ENCODE peak calls at places on chromosomes 16 and 17, in nine cellular contexts. G is astrocyte of the cerebellum; B is progenitor cell of endocrine pancreas; U is bronchial epithelial cell; V is chondrocyte; N is DND-41; J is lung; K is CD4-positive, alpha-beta T cell; E is cardiac muscle cell. O is an unnamed sample.

GRCh38 chr17:62652251-62653001 is 25.0 kb downstream of the MRC2 start:
- DNase-seq in G (no peak), B (no peak), U (peak), V (peak), N (peak), J (peak), K (no peak), E (peak), O (peak)

GRCh38 chr16:58212824-58213655 is 15.1 kb upstream of the CSNK2A2 start:
- DNase-seq in G (no peak), B (no peak), U (no peak), V (no peak), N (no peak), J (no peak), K (no peak), E (no peak), O (no peak)

GRCh38 chr17:50934672-50935200 is 68.6 kb upstream of the TOB1 start:
- DNase-seq in G (no peak), B (no peak), U (no peak), V (no peak), N (peak), J (no peak), K (no peak), E (no peak), O (no peak)

GRCh38 chr16:81873843-81874752 is 95.0 kb downstream of the PLCG2 start:
- DNase-seq in G (no peak), B (peak), U (peak), V (no peak), N (peak), J (peak), K (no peak), E (peak), O (peak)

GRCh38 chr16:15765880-15766279 is 90.9 kb downstream of the MYH11 start:
- DNase-seq in G (no peak), B (no peak), U (peak), V (no peak), N (peak), J (no peak), K (no peak), E (peak), O (peak)

GRCh38 chr16:48608871-48609452 is 1.0 kb downstream of the N4BP1 start:
- DNase-seq in G (no peak), B (no peak), U (no peak), V (no peak), N (no peak), J (no peak), K (no peak), E (no peak), O (no peak)

GRCh38 chr16:10876799-10877341 is at the start of gene CIITA:
- DNase-seq in G (peak), B (no peak), U (peak), V (no peak), N (no peak), J (peak), K (peak), E (no peak), O (peak)

GRCh38 chr17:14833201-14833773 is 431.8 kb downstream of the PMP22 start:
- DNase-seq in G (peak), B (no peak), U (peak), V (no peak), N (peak), J (no peak), K (no peak), E (no peak), O (no peak)

DNA sequence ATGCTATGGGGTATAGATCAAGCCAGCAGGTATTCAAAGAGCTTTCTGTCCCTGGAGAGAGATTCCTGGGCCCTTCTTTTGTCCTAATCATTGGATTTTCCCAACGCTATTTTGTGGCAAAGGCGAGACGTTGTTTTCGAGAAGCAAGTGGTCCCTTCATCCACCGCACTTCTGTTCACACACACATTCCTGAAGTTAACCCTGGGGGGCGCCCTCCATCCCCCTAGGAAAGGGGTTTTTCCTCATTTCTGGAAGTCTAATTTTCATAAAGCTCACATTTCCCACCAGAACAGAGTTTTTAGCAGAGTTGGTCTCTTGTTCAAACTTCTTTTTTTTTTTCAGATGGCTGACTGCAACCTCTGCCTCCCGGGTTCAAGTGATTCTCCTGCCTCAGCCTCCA is 11.9 kb downstream of the SCGB1C2 start:
- DNase-seq in G (no peak), B (peak), U (no peak), V (peak), N (no peak), J (no peak), K (no peak), E (no peak), O (no peak)
- TF ChIP-seq CTCF in G (no peak), B (no peak), U (no peak), V (peak), N (no peak), J (no peak), K (no peak), E (no peak), O (no peak)

DNA sequence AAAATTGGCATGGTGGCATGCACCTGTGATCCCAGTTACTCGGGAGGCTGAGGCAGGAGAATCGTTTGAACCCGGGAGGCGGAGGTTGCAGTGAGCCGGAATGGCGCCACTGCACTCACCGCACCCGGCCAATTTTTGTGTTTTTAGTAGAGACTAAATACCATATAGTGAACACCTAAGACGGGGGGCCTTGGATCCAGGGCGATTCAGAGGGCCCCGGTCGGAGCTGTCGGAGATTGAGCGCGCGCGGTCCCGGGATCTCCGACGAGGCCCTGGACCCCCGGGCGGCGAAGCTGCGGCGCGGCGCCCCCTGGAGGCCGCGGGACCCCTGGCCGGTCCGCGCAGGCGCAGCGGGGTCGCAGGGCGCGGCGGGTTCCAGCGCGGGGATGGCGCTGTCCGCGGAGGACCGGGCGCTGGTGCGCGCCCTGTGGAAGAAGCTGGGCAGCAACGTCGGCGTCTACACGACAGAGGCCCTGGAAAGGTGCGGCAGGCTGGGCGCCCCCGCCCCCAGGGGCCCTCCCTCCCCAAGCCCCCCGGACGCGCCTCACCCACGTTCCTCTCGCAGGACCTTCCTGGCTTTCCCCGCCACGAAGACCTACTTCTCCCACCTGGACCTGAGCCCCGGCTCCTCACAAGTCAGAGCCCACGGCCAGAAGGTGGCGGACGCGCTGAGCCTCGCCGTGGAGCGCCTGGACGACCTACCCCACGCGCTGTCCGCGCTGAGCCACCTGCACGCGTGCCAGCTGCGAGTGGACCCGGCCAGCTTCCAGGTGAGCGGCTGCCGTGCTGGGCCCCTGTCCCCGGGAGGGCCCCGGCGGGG is at the start of gene HBQ1:
- DNase-seq in G (no peak), B (peak), U (no peak), V (no peak), N (no peak), J (no peak), K (no peak), E (peak), O (peak)
- TF ChIP-seq CTCF in G (peak), B (peak), U (peak), V (peak), N (no peak), J (no peak), K (no peak), E (peak), O (peak)

DNA sequence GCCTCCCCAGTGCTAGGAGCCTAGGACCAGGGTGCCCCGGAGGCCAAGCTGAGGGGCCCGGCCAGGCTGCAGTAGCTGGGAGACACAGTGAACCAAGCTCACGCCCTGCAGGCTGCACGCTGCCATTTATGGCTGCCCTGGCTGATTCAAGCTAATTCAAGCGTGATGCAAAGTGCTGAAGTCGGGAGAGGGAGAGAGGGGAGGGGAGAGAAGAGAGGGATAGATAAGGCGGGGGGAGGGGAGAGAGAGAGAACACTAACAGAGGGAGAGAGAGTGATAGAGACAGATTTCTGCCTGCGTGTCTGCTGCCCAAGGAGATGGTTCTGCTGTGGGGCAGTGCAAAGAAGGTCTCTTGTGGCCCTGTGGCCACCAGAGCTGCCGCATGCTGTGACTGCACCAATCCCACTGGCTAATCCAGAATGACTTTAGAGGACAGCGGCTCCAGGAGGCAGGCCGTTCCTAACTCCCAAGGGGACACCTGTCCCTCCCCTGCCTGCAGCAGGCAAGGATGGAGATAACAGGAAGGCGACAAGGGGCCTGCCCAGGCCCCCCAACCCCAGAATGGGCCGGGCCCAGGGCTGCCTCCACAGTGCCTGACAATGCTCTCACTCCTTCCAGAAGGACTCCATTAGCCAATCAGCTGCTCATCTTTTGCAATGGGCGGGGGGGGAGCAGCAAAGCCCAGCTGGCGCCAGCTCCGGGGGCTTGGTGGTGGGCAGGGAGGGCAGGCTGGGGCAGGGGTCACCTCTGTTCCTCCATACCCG is 12.9 kb downstream of the MXRA7 start:
- DNase-seq in G (no peak), B (no peak), U (no peak), V (no peak), N (no peak), J (no peak), K (no peak), E (peak), O (no peak)
- TF ChIP-seq CTCF in G (no peak), B (no peak), U (no peak), V (no peak), N (no peak), J (no peak), K (no peak), E (no peak), O (no peak)

GRCh38 chr17:61392679-61393078 is 7.0 kb upstream of the TBX2 start:
- DNase-seq in G (no peak), B (no peak), U (no peak), V (no peak), N (no peak), J (no peak), K (no peak), E (no peak), O (no peak)

GRCh38 chr17:61394630-61395408 is 4.8 kb upstream of the TBX2 start:
- DNase-seq in G (no peak), B (no peak), U (no peak), V (no peak), N (no peak), J (no peak), K (no peak), E (peak), O (no peak)

GRCh38 chr17:61391595-61392291 is 7.9 kb upstream of the TBX2 start:
- DNase-seq in G (no peak), B (no peak), U (no peak), V (no peak), N (no peak), J (no peak), K (no peak), E (no peak), O (no peak)

GRCh38 chr17:61393904-61394629 is 5.6 kb upstream of the TBX2 start:
- DNase-seq in G (no peak), B (no peak), U (no peak), V (no peak), N (no peak), J (no peak), K (no peak), E (peak), O (no peak)

GRCh38 chr17:61393550-61393903 is 6.1 kb upstream of the TBX2 start:
- DNase-seq in G (no peak), B (no peak), U (peak), V (no peak), N (peak), J (no peak), K (no peak), E (no peak), O (no peak)
- TF ChIP-seq CTCF in G (peak), B (peak), U (peak), V (peak), N (peak), J (no peak), K (no peak), E (peak), O (no peak)

GRCh38 chr16:84932691-84933090 is 78.6 kb downstream of the ZDHHC7 start:
- DNase-seq in G (no peak), B (no peak), U (no peak), V (no peak), N (no peak), J (no peak), K (no peak), E (no peak), O (no peak)
- TF ChIP-seq CTCF in G (no peak), B (no peak), U (no peak), V (no peak), N (no peak), J (no peak), K (no peak), E (no peak), O (no peak)

GRCh38 chr17:80660527-80661198 is 116.0 kb downstream of the RPTOR start:
- DNase-seq in G (no peak), B (no peak), U (no peak), V (no peak), N (no peak), J (no peak), K (no peak), E (no peak), O (no peak)

GRCh38 chr17:80662557-80662956 is 117.9 kb downstream of the RPTOR start:
- DNase-seq in G (no peak), B (no peak), U (no peak), V (no peak), N (no peak), J (no peak), K (no peak), E (no peak), O (no peak)

GRCh38 chr17:80657561-80657960 is 112.9 kb downstream of the RPTOR start:
- DNase-seq in G (no peak), B (no peak), U (no peak), V (no peak), N (no peak), J (no peak), K (no peak), E (no peak), O (no peak)

GRCh38 chr17:80658821-80659220 is 114.2 kb downstream of the RPTOR start:
- DNase-seq in G (no peak), B (no peak), U (no peak), V (no peak), N (no peak), J (no peak), K (no peak), E (no peak), O (no peak)

GRCh38 chr17:80659651-80660050 is 115.0 kb downstream of the RPTOR start:
- DNase-seq in G (no peak), B (no peak), U (no peak), V (no peak), N (no peak), J (no peak), K (no peak), E (no peak), O (no peak)
- TF ChIP-seq CTCF in G (no peak), B (no peak), U (no peak), V (no peak), N (no peak), J (no peak), K (no peak), E (no peak), O (no peak)

GRCh38 chr16:68084504-68085258 is 489 bp upstream of the NFATC3 start:
- DNase-seq in G (no peak), B (peak), U (peak), V (no peak), N (peak), J (peak), K (peak), E (peak), O (peak)
- TF ChIP-seq CTCF in G (no peak), B (peak), U (no peak), V (no peak), N (peak), J (no peak), K (no peak), E (no peak), O (peak)

GRCh38 chr17:77364941-77365583 is 224.3 kb downstream of the SEC14L1 start:
- DNase-seq in G (no peak), B (no peak), U (no peak), V (peak), N (no peak), J (no peak), K (no peak), E (no peak), O (no peak)

GRCh38 chr17:77366558-77367245 is 225.9 kb downstream of the SEC14L1 start:
- DNase-seq in G (no peak), B (no peak), U (peak), V (peak), N (no peak), J (no peak), K (no peak), E (no peak), O (no peak)

GRCh38 chr17:77364381-77364911 is 223.7 kb downstream of the SEC14L1 start:
- DNase-seq in G (no peak), B (no peak), U (no peak), V (peak), N (no peak), J (no peak), K (no peak), E (no peak), O (no peak)

GRCh38 chr17:77366206-77366557 is 225.4 kb downstream of the SEC14L1 start:
- DNase-seq in G (no peak), B (no peak), U (peak), V (no peak), N (no peak), J (no peak), K (no peak), E (no peak), O (no peak)

GRCh38 chr17:77365584-77366186 is 224.9 kb downstream of the SEC14L1 start:
- DNase-seq in G (peak), B (no peak), U (peak), V (peak), N (no peak), J (no peak), K (no peak), E (no peak), O (no peak)
- TF ChIP-seq CTCF in G (no peak), B (no peak), U (no peak), V (peak), N (no peak), J (no peak), K (no peak), E (no peak), O (no peak)

GRCh38 chr16:65684230-65684629 is 562.4 kb upstream of the CDH11 start:
- DNase-seq in G (no peak), B (no peak), U (no peak), V (no peak), N (no peak), J (no peak), K (no peak), E (no peak), O (no peak)
- TF ChIP-seq CTCF in G (peak), B (no peak), U (no peak), V (peak), N (peak), J (no peak), K (no peak), E (peak), O (no peak)

GRCh38 chr16:29862383-29862883 is 593 bp downstream of the CDIPT start:
- DNase-seq in G (no peak), B (no peak), U (no peak), V (no peak), N (no peak), J (no peak), K (no peak), E (peak), O (peak)
- TF ChIP-seq CTCF in G (peak), B (no peak), U (peak), V (peak), N (peak), J (no peak), K (no peak), E (peak), O (no peak)